ENCODE peak calls at places on chromosomes 16 and 17, in ten cellular contexts. W is ovary, A is IMR-90, E is heart left ventricle, R is endothelial cell of umbilical vein, N is GM12878, V is pancreas, M is psoas muscle, U is prostate gland, H is gastrocnemius medialis. O is an unnamed sample.

GRCh38 chr17:55273579-55274370 is 9.0 kb downstream of the HLF start:
- DNase-seq in R (no peak), W (peak), V (peak), U (peak), N (no peak), H (peak), E (peak), A (no peak), M (peak), O (peak)

GRCh38 chr17:45398800-45399199 is 33.9 kb downstream of the ARHGAP27 start:
- DNase-seq in R (no peak), V (no peak), H (no peak), E (no peak), U (no peak), N (no peak), M (no peak), A (no peak), W (no peak), O (no peak)

GRCh38 chr17:35063514-35064223 is at the start of gene RFFL:
- DNase-seq in M (peak), U (peak), A (peak), H (peak), E (peak), V (peak), R (peak), W (peak), N (peak), O (peak)

GRCh38 chr16:84138824-84139627 is 6.0 kb downstream of the HSDL1 start:
- DNase-seq in W (no peak), V (no peak), R (no peak), N (peak), A (peak), E (no peak), H (peak), M (peak), U (peak), O (no peak)

GRCh38 chr17:27531469-27531948 is 75.3 kb downstream of the KSR1 start:
- DNase-seq in N (no peak), M (no peak), V (no peak), E (no peak), W (no peak), A (no peak), U (no peak), H (no peak), R (no peak), O (no peak)

GRCh38 chr17:69802045-69802740 is 272.8 kb upstream of the KCNJ16 start:
- DNase-seq in N (no peak), H (no peak), M (no peak), A (no peak), W (no peak), U (no peak), V (peak), E (no peak), R (no peak), O (no peak)

GRCh38 chr17:80893604-80894438 is 97.8 kb upstream of the CHMP6 start:
- DNase-seq in R (no peak), A (no peak), M (no peak), V (no peak), U (no peak), H (no peak), E (no peak), N (no peak), W (no peak), O (no peak)

GRCh38 chr16:29765167-29766032 is 12.7 kb upstream of the ZG16 start:
- DNase-seq in E (no peak), W (no peak), M (no peak), R (no peak), U (peak), H (no peak), N (no peak), A (no peak), V (peak), O (no peak)

GRCh38 chr17:82942166-82943130 is 102.6 kb upstream of the ZNF750 start:
- DNase-seq in E (no peak), V (peak), A (no peak), R (no peak), W (peak), M (peak), N (no peak), U (no peak), H (no peak), O (no peak)

GRCh38 chr16:22161999-22162657 is at the start of gene SDR42E2:
- DNase-seq in H (no peak), M (no peak), V (no peak), N (no peak), E (no peak), A (no peak), R (no peak), W (no peak), U (no peak), O (no peak)

GRCh38 chr16:24974859-24975258 is 40.3 kb downstream of the ARHGAP17 start:
- DNase-seq in N (no peak), V (no peak), A (no peak), W (no peak), M (no peak), R (no peak), E (no peak), U (no peak), H (no peak), O (no peak)

GRCh38 chr16:3643095-3643730 is 11.3 kb upstream of the DNASE1 start:
- DNase-seq in R (no peak), W (no peak), M (no peak), H (no peak), A (no peak), E (no peak), U (no peak), N (no peak), V (no peak), O (no peak)

GRCh38 chr16:14658063-14658462 is 25.3 kb downstream of the BFAR start:
- DNase-seq in H (no peak), W (no peak), M (no peak), E (no peak), N (peak), R (no peak), A (no peak), V (no peak), U (no peak), O (no peak)

GRCh38 chr16:87358696-87359095 is 24.9 kb downstream of the FBXO31 start:
- DNase-seq in E (no peak), H (peak), V (no peak), U (no peak), M (peak), R (no peak), W (no peak), N (no peak), A (no peak), O (no peak)

GRCh38 chr17:74096456-74096855 is 107.0 kb upstream of the RPL38 start:
- DNase-seq in U (no peak), V (no peak), H (no peak), N (no peak), W (peak), E (no peak), A (no peak), M (no peak), R (no peak), O (no peak)

GRCh38 chr17:46035112-46035818 is 36.2 kb downstream of the STH start:
- DNase-seq in W (no peak), N (no peak), A (no peak), H (no peak), E (no peak), U (no peak), M (no peak), V (no peak), R (no peak), O (no peak)

GRCh38 chr17:76080207-76080933 is 1.4 kb downstream of the ZACN start:
- DNase-seq in R (no peak), M (no peak), V (peak), A (no peak), N (no peak), W (no peak), U (no peak), E (no peak), H (no peak), O (no peak)

GRCh38 chr17:3574231-3574630 is 16.6 kb upstream of the TRPV3 start:
- DNase-seq in N (no peak), A (no peak), V (no peak), E (no peak), W (no peak), H (no peak), M (no peak), R (no peak), U (no peak), O (no peak)

GRCh38 chr16:2178321-2179106 is 17.9 kb downstream of the CASKIN1 start:
- DNase-seq in R (peak), A (no peak), W (no peak), V (no peak), N (no peak), E (no peak), H (no peak), U (no peak), M (no peak), O (no peak)

GRCh38 chr17:82318169-82318498 is 726 bp upstream of the CD7 start:
- DNase-seq in U (no peak), W (no peak), E (no peak), N (no peak), V (no peak), M (no peak), H (no peak), A (no peak), R (no peak), O (no peak)

GRCh38 chr17:81840826-81841778 is 6.3 kb upstream of the PPP1R27 start:
- DNase-seq in N (no peak), E (no peak), A (no peak), V (peak), R (no peak), U (peak), W (peak), M (peak), H (peak), O (no peak)

GRCh38 chr17:75093543-75094158 is 5.9 kb downstream of the SLC16A5 start:
- DNase-seq in E (no peak), R (no peak), A (no peak), U (no peak), M (no peak), W (no peak), V (no peak), H (no peak), N (no peak), O (no peak)

GRCh38 chr17:9671559-9671958 is 26.2 kb downstream of the USP43 start:
- DNase-seq in A (no peak), R (no peak), M (no peak), W (no peak), V (no peak), N (no peak), H (no peak), E (no peak), U (no peak), O (no peak)

GRCh38 chr16:79509221-79509631 is 91.3 kb downstream of the MAF start:
- DNase-seq in U (peak), V (no peak), R (no peak), N (no peak), H (peak), M (peak), E (peak), A (no peak), W (no peak), O (peak)

GRCh38 chr17:72122002-72122310 is 1.1 kb downstream of the SOX9 start:
- DNase-seq in V (no peak), W (no peak), E (no peak), N (no peak), U (no peak), A (peak), M (no peak), H (no peak), R (no peak), O (no peak)

GRCh38 chr17:50459081-50459676 is 9.5 kb downstream of the CHAD start:
- DNase-seq in H (no peak), A (peak), N (no peak), U (peak), E (no peak), M (no peak), W (no peak), R (no peak), V (no peak), O (no peak)

GRCh38 chr17:75109047-75109406 is 742 bp upstream of the ARMC7 start:
- DNase-seq in H (no peak), M (no peak), U (no peak), R (no peak), V (no peak), E (no peak), A (no peak), W (no peak), N (no peak), O (no peak)

GRCh38 chr17:8122391-8122922 is 1.4 kb downstream of the HES7 start:
- DNase-seq in N (no peak), E (peak), V (peak), M (no peak), A (peak), H (no peak), W (peak), U (no peak), R (peak), O (no peak)

GRCh38 chr17:732788-733720 is 658 bp downstream of the TLCD3A start:
- DNase-seq in W (peak), E (no peak), A (peak), U (peak), R (peak), N (no peak), V (peak), M (peak), H (no peak), O (peak)

GRCh38 chr16:48963306-48963705 is 318.3 kb downstream of the CBLN1 start:
- DNase-seq in M (no peak), N (no peak), H (no peak), E (no peak), R (no peak), U (no peak), A (peak), W (no peak), V (no peak), O (no peak)

GRCh38 chr17:19703776-19704371 is 12.5 kb downstream of the SLC47A2 start:
- DNase-seq in U (no peak), V (peak), R (no peak), M (no peak), H (no peak), W (no peak), N (no peak), A (no peak), E (no peak), O (no peak)

GRCh38 chr16:49596699-49597291 is 223.2 kb downstream of the C16orf78 start:
- DNase-seq in N (no peak), M (peak), A (no peak), H (peak), E (no peak), R (no peak), V (no peak), U (no peak), W (no peak), O (no peak)

GRCh38 chr16:14205666-14206065 is 134.5 kb downstream of the MRTFB start:
- DNase-seq in W (no peak), E (no peak), N (no peak), U (no peak), V (no peak), H (no peak), M (no peak), A (peak), R (no peak), O (no peak)

DNA sequence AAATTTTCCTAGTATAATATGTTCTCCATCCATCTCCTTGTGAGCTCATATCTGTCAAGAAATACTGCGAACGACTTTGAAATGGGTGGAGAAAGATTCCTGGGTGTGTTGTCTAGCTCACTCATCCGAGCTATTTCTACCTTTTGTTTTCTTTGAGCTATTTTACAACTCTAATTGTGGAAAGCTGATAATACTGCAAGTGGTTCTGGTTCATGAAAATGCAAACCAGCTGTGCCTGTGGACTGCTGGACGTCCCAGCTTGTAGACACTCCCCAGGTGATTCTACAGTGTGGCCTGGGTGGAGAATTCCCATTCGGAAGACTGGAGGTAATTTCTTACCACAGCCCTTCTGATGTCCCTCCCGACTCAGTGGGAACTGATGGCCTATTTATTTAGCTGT is 40.6 kb downstream of the CMIP start:
- DNase-seq in R (no peak), M (no peak), U (no peak), N (no peak), E (no peak), V (no peak), H (no peak), A (no peak), W (no peak), O (no peak)
- H3K27ac ChIP-seq in R (no peak), M (no peak), U (no peak), N (no peak), E (no peak), V (no peak), H (no peak), A (no peak), W (no peak), O (no peak)

GRCh38 chr17:13520899-13521572 is 80.7 kb downstream of the HS3ST3A1 start:
- DNase-seq in N (peak), U (no peak), H (no peak), E (no peak), M (no peak), W (no peak), R (no peak), A (peak), V (no peak), O (no peak)

GRCh38 chr17:13521784-13522183 is 79.9 kb downstream of the HS3ST3A1 start:
- DNase-seq in M (no peak), U (no peak), W (no peak), E (no peak), H (no peak), V (no peak), A (no peak), R (no peak), N (no peak), O (no peak)

GRCh38 chr17:13522749-13523148 is 79.0 kb downstream of the HS3ST3A1 start:
- DNase-seq in A (no peak), U (no peak), E (no peak), W (no peak), N (no peak), H (no peak), M (no peak), V (no peak), R (no peak), O (no peak)

GRCh38 chr17:13523164-13523563 is 78.6 kb downstream of the HS3ST3A1 start:
- DNase-seq in U (no peak), H (no peak), N (no peak), W (no peak), R (no peak), M (no peak), A (no peak), V (no peak), E (no peak), O (no peak)

DNA sequence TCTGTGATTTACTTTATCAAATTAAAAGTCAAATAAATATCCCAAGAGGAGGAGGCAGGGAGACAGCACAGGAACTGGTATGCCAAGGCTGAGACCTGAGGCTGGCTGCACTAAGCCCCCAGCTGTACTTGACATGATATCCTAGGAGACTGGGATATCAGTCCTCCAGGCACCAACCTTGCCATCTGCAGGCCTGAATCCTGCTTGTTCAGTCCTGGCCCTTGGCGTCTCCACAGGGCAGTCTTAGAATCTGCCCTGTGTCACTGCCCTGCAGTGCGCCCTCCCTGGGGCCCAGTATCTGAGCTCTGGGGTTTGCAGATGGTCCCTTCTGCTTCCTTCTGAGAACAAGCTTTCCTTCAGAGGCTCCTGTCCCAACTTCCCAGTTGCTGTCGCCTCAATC is 75.9 kb downstream of the HS3ST3A1 start:
- DNase-seq in A (no peak), R (no peak), M (no peak), E (no peak), N (no peak), U (no peak), H (no peak), W (no peak), V (no peak), O (no peak)
- TF ChIP-seq CTCF in A (no peak), R (no peak), M (no peak), E (no peak), N (no peak), U (no peak), H (no peak), W (no peak), V (no peak), O (no peak)

GRCh38 chr16:81604960-81605383 is 160.4 kb downstream of the CMIP start:
- DNase-seq in V (no peak), N (no peak), M (no peak), A (peak), R (peak), H (no peak), W (no peak), U (peak), E (no peak), O (no peak)
- H3K27ac ChIP-seq in V (no peak), N (no peak), M (no peak), A (no peak), R (peak), H (no peak), W (no peak), U (peak), E (no peak), O (no peak)

DNA sequence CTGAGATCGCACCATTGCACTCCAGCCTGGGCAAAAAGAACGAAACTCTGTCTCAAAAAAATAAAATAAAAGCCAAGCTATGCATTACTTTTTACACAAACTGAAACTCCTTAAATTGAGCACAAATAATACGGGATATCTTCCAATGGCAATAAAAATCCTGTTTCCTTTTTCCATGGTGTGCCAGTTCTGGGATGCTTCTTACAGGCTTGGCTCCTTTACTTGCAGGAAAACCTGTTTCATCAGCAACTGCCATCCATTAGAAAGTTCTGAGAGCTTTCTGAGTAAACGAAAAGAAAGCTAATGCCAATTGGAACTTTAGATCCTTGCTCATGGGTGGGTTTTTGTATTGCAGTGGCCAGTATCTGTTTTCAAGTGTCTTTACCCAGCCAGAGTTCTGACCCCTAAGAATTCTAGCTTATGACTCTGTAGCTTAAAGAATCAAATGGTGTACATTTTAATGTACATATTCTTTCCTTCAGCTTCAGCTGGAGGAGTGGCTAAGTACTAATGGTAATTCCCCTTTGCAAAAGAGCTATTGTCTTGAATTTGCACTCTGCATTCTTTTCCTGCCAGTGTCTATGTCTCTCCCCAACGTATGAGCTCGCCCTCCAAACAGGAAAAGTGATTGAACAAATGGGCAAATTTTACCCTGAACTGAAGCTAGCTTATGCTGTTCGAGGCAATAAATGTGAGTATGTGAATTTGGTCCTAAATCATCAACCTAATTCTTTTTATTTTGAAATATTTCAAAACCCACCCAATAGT is 21.5 kb upstream of the DDX19A start:
- DNase-seq in H (no peak), V (no peak), N (no peak), W (no peak), U (peak), A (no peak), M (no peak), R (peak), E (no peak), O (no peak)
- TF ChIP-seq CTCF in H (no peak), V (no peak), N (no peak), W (no peak), U (no peak), A (no peak), M (no peak), R (no peak), E (no peak), O (no peak)

DNA sequence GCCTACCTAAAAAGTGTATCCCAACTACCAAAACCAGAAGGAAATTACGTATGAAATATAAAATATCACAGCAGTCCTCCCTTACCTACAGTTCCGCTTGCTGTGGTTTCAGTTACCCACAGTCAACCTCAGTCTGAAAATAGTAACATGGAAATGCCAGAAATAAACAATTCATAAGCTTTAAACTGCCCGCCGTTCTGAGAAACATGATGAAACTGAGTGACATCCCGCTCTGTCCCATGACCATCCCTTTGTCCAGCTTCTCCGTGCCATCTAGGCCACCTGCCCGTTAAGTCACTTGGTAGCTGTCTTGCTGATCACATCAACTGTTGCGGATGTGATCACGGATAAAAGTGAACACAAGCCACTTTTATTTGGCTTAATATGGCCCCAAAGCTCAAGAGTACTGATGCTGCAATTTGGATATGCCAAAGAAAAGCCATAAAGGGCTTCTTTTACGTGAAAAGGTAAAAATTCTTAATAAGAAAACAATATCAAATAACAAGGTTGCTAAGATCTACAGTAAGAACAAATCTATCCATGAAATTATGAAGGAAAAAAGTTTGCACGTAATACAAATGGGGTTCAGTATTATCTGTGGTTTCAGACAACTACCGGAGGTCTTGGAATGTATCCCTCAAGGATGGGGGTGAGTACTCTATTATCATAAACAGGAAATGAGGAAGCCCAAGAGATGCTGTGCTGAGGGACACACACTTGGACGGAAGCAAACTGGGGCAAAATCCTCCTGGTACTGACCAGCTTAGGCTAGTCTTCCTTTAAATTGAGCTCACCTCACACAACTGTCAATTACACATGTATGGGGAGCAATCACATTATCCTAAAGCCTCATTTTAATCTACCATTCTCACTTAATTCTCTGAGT is 8.2 kb downstream of the USP22 start:
- DNase-seq in M (peak), R (no peak), A (peak), W (no peak), H (peak), U (no peak), N (peak), E (no peak), V (no peak), O (no peak)
- H3K27ac ChIP-seq in M (peak), R (no peak), A (no peak), W (no peak), H (peak), U (peak), N (peak), E (peak), V (no peak), O (peak)